ENCODE peak calls at places on chromosome 3, in seven cellular contexts. One of them, this sample, is unnamed.

GRCh38 chr3:188520466-188520865 is 366.5 kb downstream of the LPP start:
- DNase-seq in PC-9: no peak
- DNase-seq in body of pancreas: no peak
- DNase-seq in tibial artery: no peak
- DNase-seq in breast epithelium: no peak
- DNase-seq in aorta: no peak
- DNase-seq in heart right ventricle: no peak
- DNase-seq in this sample: no peak

GRCh38 chr3:149701206-149701976 is 43.6 kb upstream of the WWTR1 start:
- DNase-seq in PC-9: no peak
- DNase-seq in body of pancreas: no peak
- DNase-seq in tibial artery: no peak
- DNase-seq in breast epithelium: no peak
- DNase-seq in aorta: no peak
- DNase-seq in heart right ventricle: no peak
- DNase-seq in this sample: no peak

GRCh38 chr3:186421946-186422345 is 59.9 kb upstream of the DGKG start:
- DNase-seq in PC-9: no peak
- DNase-seq in body of pancreas: no peak
- DNase-seq in tibial artery: no peak
- DNase-seq in breast epithelium: no peak
- DNase-seq in aorta: no peak
- DNase-seq in heart right ventricle: no peak
- DNase-seq in this sample: no peak

GRCh38 chr3:10312391-10312790 is 8.5 kb downstream of the SEC13 start:
- DNase-seq in PC-9: no peak
- DNase-seq in body of pancreas: no peak
- DNase-seq in tibial artery: no peak
- DNase-seq in breast epithelium: no peak
- DNase-seq in aorta: no peak
- DNase-seq in heart right ventricle: no peak
- DNase-seq in this sample: no peak

GRCh38 chr3:134426660-134427181 is 52.5 kb upstream of the AMOTL2 start:
- DNase-seq in PC-9: no peak
- DNase-seq in body of pancreas: peak; percentile 27
- DNase-seq in tibial artery: no peak
- DNase-seq in breast epithelium: no peak
- DNase-seq in aorta: no peak
- DNase-seq in heart right ventricle: no peak
- DNase-seq in this sample: no peak

GRCh38 chr3:20945892-20946291 is 759.9 kb upstream of the SGO1 start:
- DNase-seq in PC-9: no peak
- DNase-seq in body of pancreas: no peak
- DNase-seq in tibial artery: no peak
- DNase-seq in breast epithelium: no peak
- DNase-seq in aorta: no peak
- DNase-seq in heart right ventricle: no peak
- DNase-seq in this sample: no peak

GRCh38 chr3:32349184-32349583 is 42.5 kb upstream of the CMTM7 start:
- DNase-seq in PC-9: no peak
- DNase-seq in body of pancreas: no peak
- DNase-seq in tibial artery: no peak
- DNase-seq in breast epithelium: no peak
- DNase-seq in aorta: no peak
- DNase-seq in heart right ventricle: no peak
- DNase-seq in this sample: no peak

GRCh38 chr3:183988216-183988790 is 29.4 kb downstream of the ABCC5 start:
- DNase-seq in PC-9: no peak
- DNase-seq in body of pancreas: no peak
- DNase-seq in tibial artery: no peak
- DNase-seq in breast epithelium: no peak
- DNase-seq in aorta: no peak
- DNase-seq in heart right ventricle: no peak
- DNase-seq in this sample: no peak

GRCh38 chr3:123584284-123584987 is 417 bp downstream of the HACD2 start:
- DNase-seq in PC-9: no peak
- DNase-seq in body of pancreas: peak; percentile 62
- DNase-seq in tibial artery: peak; percentile 78
- DNase-seq in breast epithelium: peak; percentile 58
- DNase-seq in aorta: peak; percentile 86
- DNase-seq in heart right ventricle: peak; percentile 47
- DNase-seq in this sample: peak; percentile 54

GRCh38 chr3:112817271-112817670 is 29.4 kb downstream of the CD200R1L start:
- DNase-seq in PC-9: no peak
- DNase-seq in body of pancreas: no peak
- DNase-seq in tibial artery: no peak
- DNase-seq in breast epithelium: no peak
- DNase-seq in aorta: no peak
- DNase-seq in heart right ventricle: no peak
- DNase-seq in this sample: no peak

GRCh38 chr3:54507876-54508460 is 385.6 kb downstream of the CACNA2D3 start:
- DNase-seq in PC-9: no peak
- DNase-seq in body of pancreas: no peak
- DNase-seq in tibial artery: no peak
- DNase-seq in breast epithelium: no peak
- DNase-seq in aorta: no peak
- DNase-seq in heart right ventricle: no peak
- DNase-seq in this sample: no peak

GRCh38 chr3:196127308-196128040 is 45.6 kb upstream of the TFRC start:
- DNase-seq in PC-9: peak; percentile 51
- DNase-seq in body of pancreas: no peak
- DNase-seq in tibial artery: no peak
- DNase-seq in breast epithelium: no peak
- DNase-seq in aorta: no peak
- DNase-seq in heart right ventricle: no peak
- DNase-seq in this sample: no peak

GRCh38 chr3:45943207-45943846 is at the start of gene CXCR6:
- DNase-seq in PC-9: no peak
- DNase-seq in body of pancreas: no peak
- DNase-seq in tibial artery: peak; percentile 5
- DNase-seq in breast epithelium: no peak
- DNase-seq in aorta: no peak
- DNase-seq in heart right ventricle: no peak
- DNase-seq in this sample: no peak

GRCh38 chr3:99509224-99509623 is 129.2 kb upstream of the COL8A1 start:
- DNase-seq in PC-9: no peak
- DNase-seq in body of pancreas: no peak
- DNase-seq in tibial artery: no peak
- DNase-seq in breast epithelium: no peak
- DNase-seq in aorta: no peak
- DNase-seq in heart right ventricle: no peak
- DNase-seq in this sample: no peak

GRCh38 chr3:120094776-120095225 is 554 bp upstream of the GSK3B start:
- DNase-seq in PC-9: peak; percentile 100
- DNase-seq in body of pancreas: peak; percentile 100
- DNase-seq in tibial artery: peak; percentile 100
- DNase-seq in breast epithelium: peak; percentile 99
- DNase-seq in aorta: peak; percentile 99
- DNase-seq in heart right ventricle: peak; percentile 100
- DNase-seq in this sample: peak; percentile 99

GRCh38 chr3:49454457-49454856 is 15.6 kb upstream of the DAG1 start:
- DNase-seq in PC-9: peak; percentile 75
- DNase-seq in body of pancreas: peak; percentile 86
- DNase-seq in tibial artery: no peak
- DNase-seq in breast epithelium: no peak
- DNase-seq in aorta: no peak
- DNase-seq in heart right ventricle: no peak
- DNase-seq in this sample: no peak

GRCh38 chr3:36698314-36698713 is 66.0 kb downstream of the DCLK3 start:
- DNase-seq in PC-9: no peak
- DNase-seq in body of pancreas: no peak
- DNase-seq in tibial artery: no peak
- DNase-seq in breast epithelium: no peak
- DNase-seq in aorta: no peak
- DNase-seq in heart right ventricle: no peak
- DNase-seq in this sample: no peak

GRCh38 chr3:170038434-170039110 is 777 bp downstream of the GPR160 start:
- DNase-seq in PC-9: no peak
- DNase-seq in body of pancreas: peak; percentile 57
- DNase-seq in tibial artery: no peak
- DNase-seq in breast epithelium: no peak
- DNase-seq in aorta: no peak
- DNase-seq in heart right ventricle: no peak
- DNase-seq in this sample: no peak

GRCh38 chr3:148379763-148380162 is 317.9 kb upstream of the AGTR1 start:
- DNase-seq in PC-9: no peak
- DNase-seq in body of pancreas: peak; percentile 26
- DNase-seq in tibial artery: no peak
- DNase-seq in breast epithelium: no peak
- DNase-seq in aorta: no peak
- DNase-seq in heart right ventricle: no peak
- DNase-seq in this sample: no peak

GRCh38 chr3:184419171-184419570 is 39.3 kb downstream of the CHRD start:
- DNase-seq in PC-9: no peak
- DNase-seq in body of pancreas: no peak
- DNase-seq in tibial artery: peak; percentile 7
- DNase-seq in breast epithelium: no peak
- DNase-seq in aorta: peak; percentile 59
- DNase-seq in heart right ventricle: no peak
- DNase-seq in this sample: no peak

GRCh38 chr3:46127503-46127902 is 80.6 kb downstream of the CCR1 start:
- DNase-seq in PC-9: peak; percentile 57
- DNase-seq in body of pancreas: no peak
- DNase-seq in tibial artery: no peak
- DNase-seq in breast epithelium: no peak
- DNase-seq in aorta: no peak
- DNase-seq in heart right ventricle: no peak
- DNase-seq in this sample: no peak

GRCh38 chr3:60017631-60018030 is 967.8 kb upstream of the CFAP20DC start:
- DNase-seq in PC-9: peak; percentile 0
- DNase-seq in body of pancreas: no peak
- DNase-seq in tibial artery: no peak
- DNase-seq in breast epithelium: no peak
- DNase-seq in aorta: no peak
- DNase-seq in heart right ventricle: no peak
- DNase-seq in this sample: no peak

GRCh38 chr3:131393056-131393455 is 11.5 kb downstream of the NUDT16 start:
- DNase-seq in PC-9: no peak
- DNase-seq in body of pancreas: no peak
- DNase-seq in tibial artery: no peak
- DNase-seq in breast epithelium: no peak
- DNase-seq in aorta: no peak
- DNase-seq in heart right ventricle: no peak
- DNase-seq in this sample: no peak

GRCh38 chr3:29525254-29525881 is 244.5 kb downstream of the RBMS3 start:
- DNase-seq in PC-9: no peak
- DNase-seq in body of pancreas: peak; percentile 62
- DNase-seq in tibial artery: peak; percentile 89
- DNase-seq in breast epithelium: no peak
- DNase-seq in aorta: no peak
- DNase-seq in heart right ventricle: peak; percentile 75
- DNase-seq in this sample: no peak

DNA sequence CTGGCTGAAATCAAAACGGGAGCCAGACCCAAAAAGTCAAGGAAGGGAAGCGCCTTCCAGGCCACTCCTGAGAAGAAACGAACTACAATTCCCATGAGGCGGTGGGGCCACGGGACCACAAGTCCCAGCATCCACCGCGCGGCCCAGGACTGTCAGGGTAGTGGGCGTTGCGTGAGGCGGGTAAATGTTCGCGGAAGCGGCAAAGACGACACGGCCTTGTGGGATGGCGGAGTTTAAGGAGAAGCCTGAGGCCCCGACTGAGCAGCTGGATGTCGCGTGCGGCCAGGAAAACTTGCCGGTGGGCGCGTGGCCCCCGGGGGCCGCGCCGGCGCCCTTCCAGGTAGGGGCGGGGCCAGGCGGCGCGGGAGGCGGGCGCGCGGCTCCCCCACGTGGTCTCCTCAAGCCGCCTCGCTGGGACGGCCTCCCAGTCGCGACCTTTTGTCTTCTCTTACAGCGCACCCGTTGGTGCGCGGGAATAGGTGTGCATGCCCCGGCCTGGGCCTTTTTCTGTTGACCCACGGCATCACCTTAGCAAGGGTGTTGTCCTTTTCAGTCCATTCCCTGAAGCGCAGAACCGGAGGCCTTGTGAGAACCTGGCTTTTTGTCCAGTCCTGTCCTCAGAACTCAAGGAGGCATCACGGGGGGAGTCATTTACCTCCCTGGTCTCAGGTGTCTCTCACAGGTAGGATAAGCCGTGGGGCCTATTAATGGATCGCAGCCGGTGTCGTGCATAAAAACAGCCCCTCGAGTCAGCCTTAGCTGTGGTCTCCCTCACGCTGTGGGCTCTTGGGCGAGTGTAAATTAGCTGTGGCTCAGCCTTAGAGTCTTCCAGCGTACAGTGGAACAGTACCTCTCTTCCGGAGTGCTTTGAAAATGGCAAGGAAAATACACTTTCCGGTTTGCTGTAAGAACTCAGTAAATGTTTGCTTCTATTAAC is at the start of gene SETMAR:
- DNase-seq in PC-9: peak; percentile 76
- DNase-seq in body of pancreas: peak; percentile 92
- DNase-seq in tibial artery: peak; percentile 95
- DNase-seq in breast epithelium: peak; percentile 91
- DNase-seq in aorta: peak; percentile 95
- DNase-seq in heart right ventricle: peak; percentile 92
- DNase-seq in this sample: peak; percentile 94
- H3K27ac ChIP-seq in PC-9: peak within 1 kb of the TSS; percentile 50
- H3K27ac ChIP-seq in body of pancreas: peak within 1 kb of the TSS; percentile 86
- H3K27ac ChIP-seq in tibial artery: peak within 1 kb of the TSS; percentile 92
- H3K27ac ChIP-seq in breast epithelium: peak within 1 kb of the TSS; percentile 97
- H3K27ac ChIP-seq in aorta: peak within 1 kb of the TSS; percentile 83
- H3K27ac ChIP-seq in heart right ventricle: peak within 1 kb of the TSS; percentile 88
- H3K27ac ChIP-seq in this sample: peak within 1 kb of the TSS; percentile 64

DNA sequence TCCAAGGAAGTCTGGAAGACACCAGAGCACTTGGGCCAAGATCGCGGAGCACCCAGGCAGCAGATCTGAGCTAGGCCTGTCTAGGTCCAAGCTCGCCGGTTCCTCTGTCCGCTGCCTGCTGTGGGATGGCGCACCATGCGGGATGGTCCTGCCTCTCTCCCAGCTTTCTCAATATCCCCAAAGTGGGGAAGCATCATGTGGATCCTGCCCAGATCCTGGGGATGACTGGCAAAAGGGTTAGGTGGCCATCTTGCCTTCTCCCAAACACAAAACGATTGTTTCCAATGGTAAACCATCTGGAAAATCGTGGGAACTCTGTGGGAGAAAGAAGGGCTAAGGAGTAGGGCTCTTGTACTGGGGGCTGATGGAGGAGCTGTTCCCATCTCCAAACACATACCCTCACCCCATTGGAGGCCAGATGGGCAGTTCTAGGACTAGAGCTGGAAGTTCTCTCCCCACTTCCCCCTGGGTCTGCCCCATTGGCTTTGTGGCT is 8.9 kb downstream of the PRKCD start:
- DNase-seq in PC-9: no peak
- DNase-seq in body of pancreas: no peak
- DNase-seq in tibial artery: no peak
- DNase-seq in breast epithelium: no peak
- DNase-seq in aorta: no peak
- DNase-seq in heart right ventricle: no peak
- DNase-seq in this sample: no peak
- H3K4me3 ChIP-seq in PC-9: no peak overlapping the region
- H3K4me3 ChIP-seq in body of pancreas: no peak overlapping the region
- H3K4me3 ChIP-seq in tibial artery: no peak overlapping the region
- H3K4me3 ChIP-seq in breast epithelium: no peak overlapping the region
- H3K4me3 ChIP-seq in aorta: no peak overlapping the region
- H3K4me3 ChIP-seq in heart right ventricle: peak overlapping the region; percentile 45
- H3K4me3 ChIP-seq in this sample: no peak overlapping the region

GRCh38 chr3:127255516-127255915 is 32.3 kb downstream of the PRR20G start:
- DNase-seq in PC-9: no peak
- DNase-seq in body of pancreas: no peak
- DNase-seq in tibial artery: no peak
- DNase-seq in breast epithelium: no peak
- DNase-seq in aorta: no peak
- DNase-seq in heart right ventricle: no peak
- DNase-seq in this sample: no peak
- H3K27ac ChIP-seq in PC-9: no peak overlapping the region
- H3K27ac ChIP-seq in body of pancreas: no peak overlapping the region
- H3K27ac ChIP-seq in tibial artery: no peak overlapping the region
- H3K27ac ChIP-seq in breast epithelium: no peak overlapping the region
- H3K27ac ChIP-seq in aorta: no peak overlapping the region
- H3K27ac ChIP-seq in heart right ventricle: no peak overlapping the region
- H3K27ac ChIP-seq in this sample: no peak overlapping the region

GRCh38 chr3:172447611-172448579 is at the start of gene GHSR:
- DNase-seq in PC-9: no peak
- DNase-seq in body of pancreas: no peak
- DNase-seq in tibial artery: no peak
- DNase-seq in breast epithelium: no peak
- DNase-seq in aorta: no peak
- DNase-seq in heart right ventricle: no peak
- DNase-seq in this sample: no peak
- H3K4me3 ChIP-seq in PC-9: no peak within 1 kb of the TSS
- H3K4me3 ChIP-seq in body of pancreas: no peak within 1 kb of the TSS
- H3K4me3 ChIP-seq in tibial artery: no peak within 1 kb of the TSS
- H3K4me3 ChIP-seq in breast epithelium: peak within 1 kb of the TSS; percentile 11
- H3K4me3 ChIP-seq in aorta: no peak within 1 kb of the TSS
- H3K4me3 ChIP-seq in heart right ventricle: peak within 1 kb of the TSS; percentile 3
- H3K4me3 ChIP-seq in this sample: peak within 1 kb of the TSS; percentile 39

This sample was measured in dorsolateral prefrontal cortex.